ENCODE peak calls at places on chromosomes 5 and 9, in six cellular contexts. Y is stimulated activated CD8-positive, alpha-beta memory T cell treated with anti-CD3 and anti-CD28 coated beads, Interleukin-7, amount 100 ng/mL, for 24 hours; Z is HEK293T; C is activated T-cell treated with anti-CD3 and anti-CD28 coated beads for 24 hours; B is KG1; E is hippocampal formation. A is an unnamed sample.

GRCh38 chr5:180704362-180704761 is 35.5 kb downstream of the OR2Y1 start:
- DNase-seq in Y (no peak), Z (no peak), C (no peak), B (no peak), E (no peak), A (no peak)

GRCh38 chr9:135463140-135463539 is 16.4 kb upstream of the PPP1R26 start:
- DNase-seq in Y (no peak), Z (no peak), C (no peak), B (no peak), E (no peak), A (peak)

GRCh38 chr5:159316519-159317383 is 13.5 kb downstream of the IL12B start:
- DNase-seq in Y (no peak), Z (peak), C (peak), B (no peak), E (no peak), A (peak)

GRCh38 chr5:164809831-164810230 is 1304.4 kb downstream of the MAT2B start:
- DNase-seq in Y (no peak), Z (no peak), C (no peak), B (no peak), E (no peak), A (no peak)

GRCh38 chr9:96218821-96219614 is 83.0 kb downstream of the HSD17B3 start:
- DNase-seq in Y (no peak), Z (no peak), C (no peak), B (no peak), E (no peak), A (no peak)

GRCh38 chr9:19408316-19408692 is 505 bp upstream of the ACER2 start:
- DNase-seq in Y (no peak), Z (peak), C (no peak), B (no peak), E (no peak), A (no peak)

GRCh38 chr5:74576941-74577456 is 63.5 kb downstream of the ENC1 start:
- DNase-seq in Y (no peak), Z (no peak), C (no peak), B (no peak), E (no peak), A (no peak)

GRCh38 chr5:78005021-78005785 is 229.1 kb upstream of the TBCA start:
- DNase-seq in Y (no peak), Z (no peak), C (no peak), B (no peak), E (no peak), A (peak)

GRCh38 chr5:14901462-14902051 is 30.0 kb upstream of the ANKH start:
- DNase-seq in Y (no peak), Z (no peak), C (no peak), B (no peak), E (no peak), A (no peak)

GRCh38 chr9:106482733-106483132 is 380.2 kb upstream of the ZNF462 start:
- DNase-seq in Y (no peak), Z (no peak), C (no peak), B (no peak), E (no peak), A (no peak)

GRCh38 chr5:83313431-83313830 is 158.1 kb upstream of the VCAN start:
- DNase-seq in Y (no peak), Z (no peak), C (no peak), B (no peak), E (no peak), A (no peak)

GRCh38 chr5:95818181-95819147 is 4.1 kb downstream of the GLRX start:
- DNase-seq in Y (no peak), Z (no peak), C (no peak), B (no peak), E (peak), A (no peak)

GRCh38 chr5:76488969-76489368 is 85.9 kb downstream of the IQGAP2 start:
- DNase-seq in Y (no peak), Z (no peak), C (no peak), B (no peak), E (no peak), A (no peak)

GRCh38 chr9:129939426-129939825 is 103.6 kb downstream of the FNBP1 start:
- DNase-seq in Y (no peak), Z (no peak), C (no peak), B (no peak), E (no peak), A (no peak)

GRCh38 chr5:1066676-1067075 is 45.2 kb downstream of the SLC12A7 start:
- DNase-seq in Y (no peak), Z (no peak), C (no peak), B (no peak), E (no peak), A (no peak)

GRCh38 chr9:124415852-124416484 is 726 bp upstream of the PSMB7 start:
- DNase-seq in Y (no peak), Z (no peak), C (no peak), B (no peak), E (no peak), A (no peak)

GRCh38 chr5:78624992-78625391 is 23.6 kb downstream of the LHFPL2 start:
- DNase-seq in Y (no peak), Z (no peak), C (no peak), B (no peak), E (no peak), A (no peak)

GRCh38 chr5:26610581-26610980 is 427.8 kb downstream of the CDH9 start:
- DNase-seq in Y (no peak), Z (no peak), C (no peak), B (no peak), E (no peak), A (no peak)

GRCh38 chr5:68240771-68241170 is 25.2 kb downstream of the PIK3R1 start:
- DNase-seq in Y (no peak), Z (no peak), C (no peak), B (no peak), E (no peak), A (no peak)